ENCODE peak calls at places on chromosome X, in ten cellular contexts. P is progenitor cell of endocrine pancreas; V is sigmoid colon; B is Right ventricle myocardium inferior; C is T-helper 9 cell; Y is HT1080; F is ELF-1; M is NCI-H2171 treated with DMSO at 0.1 percent for 48 hours; U is stimulated activated naive B cell treated with anti-CD40 and anti-IgM and Interleukin-4, amounts not matched to agents 10 μg/mL and 1 μg/mL and 100 μg/mL, for 72 hours; G is adipocyte. H is an unnamed sample.

GRCh38 chrX:16125520-16126149 is 2.3 kb downstream of the GRPR start:
- DNase-seq in P (no peak), G (no peak), Y (no peak), U (no peak), M (no peak), V (no peak), B (no peak), C (no peak), F (no peak), H (no peak)

GRCh38 chrX:107398115-107398514 is 51.3 kb upstream of the FRMPD3 start:
- DNase-seq in P (no peak), G (no peak), C (no peak), Y (no peak), F (no peak), U (no peak), V (no peak), M (no peak), B (no peak), H (no peak)

GRCh38 chrX:16212024-16212423 is 44.7 kb downstream of the MAGEB17 start:
- DNase-seq in P (no peak), V (no peak), F (no peak), M (no peak), G (peak), B (no peak), Y (peak), C (no peak), U (no peak), H (no peak)

GRCh38 chrX:80808854-80809493 is 703 bp downstream of the BRWD3 start:
- DNase-seq in F (peak), G (peak), C (peak), V (peak), P (no peak), M (peak), Y (no peak), B (no peak), U (peak), H (no peak)

GRCh38 chrX:8034058-8034457 is 106.8 kb upstream of the PNPLA4 start:
- DNase-seq in U (no peak), Y (no peak), G (no peak), V (no peak), C (no peak), P (no peak), M (no peak), F (peak), B (no peak), H (no peak)

GRCh38 chrX:101659601-101660063 is at the start of gene ARMCX2:
- DNase-seq in C (no peak), P (no peak), B (peak), U (peak), V (peak), Y (peak), G (peak), F (peak), M (peak), H (peak)

GRCh38 chrX:21798677-21799219 is 40.7 kb upstream of the MBTPS2 start:
- DNase-seq in F (no peak), V (no peak), U (no peak), B (no peak), C (no peak), P (no peak), M (peak), G (no peak), Y (peak), H (no peak)

GRCh38 chrX:2908125-2908685 is 20.9 kb downstream of the ARSD start:
- DNase-seq in B (no peak), V (no peak), U (no peak), C (no peak), P (no peak), Y (no peak), G (no peak), F (no peak), M (no peak), H (no peak)

GRCh38 chrX:84192006-84192405 is 4.0 kb upstream of the RPS6KA6 start:
- DNase-seq in M (no peak), B (no peak), U (no peak), V (no peak), P (no peak), G (no peak), Y (no peak), C (no peak), F (no peak), H (no peak)

GRCh38 chrX:97326456-97326855 is 442.7 kb downstream of the RPA4 start:
- DNase-seq in G (no peak), C (no peak), V (no peak), U (no peak), M (no peak), B (no peak), P (no peak), F (no peak), Y (no peak), H (no peak)

GRCh38 chrX:15598031-15598430 is 2.7 kb downstream of the ACE2 start:
- DNase-seq in G (no peak), V (no peak), M (no peak), C (no peak), F (no peak), Y (no peak), P (no peak), U (no peak), B (no peak), H (no peak)

GRCh38 chrX:111098874-111099273 is 2.9 kb downstream of the PAK3 start:
- DNase-seq in F (peak), Y (peak), V (peak), M (no peak), B (peak), G (peak), C (peak), P (peak), U (peak), H (peak)

GRCh38 chrX:72243472-72243871 is 4.6 kb upstream of the ERCC6L start:
- DNase-seq in C (no peak), V (no peak), F (no peak), M (no peak), G (peak), Y (peak), B (no peak), P (no peak), U (no peak), H (no peak)

GRCh38 chrX:111652719-111653118 is 28.3 kb upstream of the ALG13 start:
- DNase-seq in M (peak), C (no peak), F (no peak), Y (no peak), P (no peak), G (no peak), U (no peak), B (no peak), V (no peak), H (no peak)

GRCh38 chrX:46849933-46850332 is 13.1 kb downstream of the RP2 start:
- DNase-seq in V (no peak), M (no peak), C (no peak), U (no peak), P (no peak), F (no peak), Y (peak), G (no peak), B (no peak), H (no peak)

GRCh38 chrX:39725928-39726619 is 371.7 kb downstream of the BCOR start:
- DNase-seq in M (no peak), Y (peak), P (no peak), U (no peak), B (no peak), F (peak), C (no peak), G (peak), V (peak), H (no peak)

GRCh38 chrX:81263067-81263466 is 61.2 kb downstream of the SH3BGRL start:
- DNase-seq in Y (no peak), M (no peak), U (no peak), B (no peak), G (peak), F (no peak), V (no peak), C (no peak), P (no peak), H (no peak)

GRCh38 chrX:56219702-56220101 is 12.5 kb upstream of the KLF8 start:
- DNase-seq in M (no peak), C (no peak), B (no peak), F (no peak), V (no peak), G (peak), Y (no peak), U (no peak), P (no peak), H (no peak)

GRCh38 chrX:136115124-136115908 is 32.0 kb upstream of the FHL1 start:
- DNase-seq in U (no peak), F (no peak), B (no peak), Y (no peak), C (no peak), V (no peak), G (peak), P (no peak), M (no peak), H (no peak)

GRCh38 chrX:86805241-86805640 is 657.0 kb downstream of the DACH2 start:
- DNase-seq in Y (no peak), C (no peak), P (no peak), G (no peak), F (peak), U (no peak), B (no peak), V (no peak), M (no peak), H (no peak)

GRCh38 chrX:72236841-72237240 is 2.0 kb downstream of the ERCC6L start:
- DNase-seq in Y (no peak), P (no peak), B (no peak), M (no peak), F (no peak), U (no peak), G (no peak), V (no peak), C (no peak), H (no peak)

GRCh38 chrX:46263494-46263893 is 281.7 kb downstream of the ZNF674 start:
- DNase-seq in Y (peak), B (no peak), P (no peak), U (no peak), F (no peak), C (no peak), G (no peak), M (no peak), V (no peak), H (no peak)

H was measured in kidney.